ENCODE peak calls at places on chromosomes 7 and 10, in eight cellular contexts. M is kidney epithelial cell; D is stimulated activated CD8-positive, alpha-beta memory T cell treated with anti-CD3 and anti-CD28 coated beads, Interleukin-12 subunit alpha, Interleukin-12 subunit beta, amount 100 ng/mL, for 1 hour; X is CD4-positive, alpha-beta T cell; G is T-cell; W is HEK293T; S is Caco-2; L is NCI-H460. O is an unnamed sample.

GRCh38 chr7:12212051-12212485 is 974 bp downstream of the TMEM106B start:
- DNase-seq in M (no peak), D (no peak), X (no peak), G (no peak), W (peak; percentile 10), S (peak; percentile 11), L (peak; percentile 26), O (no peak)

GRCh38 chr10:84138478-84139125 is 707 bp upstream of the GHITM start:
- DNase-seq in M (no peak), D (peak; percentile 7), X (peak; percentile 23), G (peak; percentile 19), W (no peak), S (no peak), L (peak; percentile 59), O (peak; percentile 72)

GRCh38 chr7:142603870-142604448 is 145.3 kb upstream of the PRSS1 start:
- DNase-seq in M (no peak), D (peak; percentile 33), X (peak; percentile 41), G (peak; percentile 28), W (peak; percentile 70), S (peak; percentile 65), L (peak; percentile 74), O (peak; percentile 50)

GRCh38 chr7:47153571-47153970 is 428.3 kb downstream of the TNS3 start:
- DNase-seq in M (no peak), D (no peak), X (no peak), G (no peak), W (no peak), S (no peak), L (no peak), O (no peak)

GRCh38 chr7:77327067-77327931 is 88.8 kb downstream of the GSAP start:
- DNase-seq in M (peak; percentile 18), D (no peak), X (no peak), G (no peak), W (no peak), S (peak; percentile 89), L (peak; percentile 97), O (no peak)

GRCh38 chr7:117008849-117009531 is 55.7 kb downstream of the ST7 start:
- DNase-seq in M (peak; percentile 35), D (no peak), X (no peak), G (no peak), W (no peak), S (no peak), L (no peak), O (peak; percentile 52)

GRCh38 chr10:124225468-124226270 is 132.3 kb upstream of the CHST15 start:
- DNase-seq in M (no peak), D (no peak), X (no peak), G (peak; percentile 49), W (no peak), S (no peak), L (no peak), O (peak; percentile 76)

GRCh38 chr10:422675-423074 is 266.8 kb downstream of the DIP2C start:
- DNase-seq in M (no peak), D (no peak), X (no peak), G (no peak), W (no peak), S (no peak), L (no peak), O (no peak)

GRCh38 chr10:59432207-59432900 is 70.0 kb upstream of the FAM13C start:
- DNase-seq in M (no peak), D (no peak), X (no peak), G (no peak), W (no peak), S (no peak), L (no peak), O (no peak)

GRCh38 chr7:155863721-155864151 is 51.5 kb upstream of the SHH start:
- DNase-seq in M (no peak), D (no peak), X (no peak), G (no peak), W (no peak), S (no peak), L (no peak), O (no peak)

GRCh38 chr7:154409703-154410311 is 357.6 kb downstream of the DPP6 start:
- DNase-seq in M (no peak), D (no peak), X (no peak), G (no peak), W (peak; percentile 24), S (peak; percentile 43), L (peak; percentile 6), O (no peak)

GRCh38 chr7:12162420-12163113 is 48.5 kb upstream of the TMEM106B start:
- DNase-seq in M (no peak), D (no peak), X (no peak), G (no peak), W (no peak), S (no peak), L (peak; percentile 95), O (no peak)

GRCh38 chr7:95398155-95398940 is 2.2 kb upstream of the PON3 start:
- DNase-seq in M (no peak), D (no peak), X (no peak), G (no peak), W (no peak), S (peak; percentile 16), L (no peak), O (no peak)

GRCh38 chr10:98267069-98267893 is 713 bp downstream of the LOXL4 start:
- DNase-seq in M (no peak), D (no peak), X (no peak), G (no peak), W (no peak), S (no peak), L (no peak), O (no peak)

GRCh38 chr7:4266270-4267040 is 415.6 kb upstream of the FOXK1 start:
- DNase-seq in M (no peak), D (no peak), X (no peak), G (no peak), W (no peak), S (no peak), L (no peak), O (no peak)

GRCh38 chr10:84135836-84136235 is 3.5 kb upstream of the GHITM start:
- DNase-seq in M (no peak), D (no peak), X (no peak), G (no peak), W (no peak), S (peak; percentile 30), L (no peak), O (no peak)

GRCh38 chr7:50285259-50285658 is 19.3 kb upstream of the IKZF1 start:
- DNase-seq in M (no peak), D (no peak), X (no peak), G (no peak), W (no peak), S (no peak), L (no peak), O (no peak)

GRCh38 chr7:100568176-100568935 is 5.3 kb downstream of the SAP25 start:
- DNase-seq in M (no peak), D (no peak), X (no peak), G (no peak), W (no peak), S (no peak), L (no peak), O (no peak)

O was measured in CD4-positive, alpha-beta memory T cell.